ENCODE peak calls at places on chromosome 21, in four cellular contexts. One of them, this sample, is unnamed.

GRCh38 chr21:42560517-42561179 is 47.0 kb downstream of the SLC37A1 start:
- DNase-seq in endothelial cell: no peak
- DNase-seq in uterus: no peak
- DNase-seq in A549: no peak
- DNase-seq in this sample: peak; percentile 19

GRCh38 chr21:30434033-30434631 is 4.1 kb downstream of the KRTAP13-4 start:
- DNase-seq in endothelial cell: peak; percentile 59
- DNase-seq in uterus: no peak
- DNase-seq in A549: no peak
- DNase-seq in this sample: peak; percentile 56

GRCh38 chr21:25107708-25108107 is 499.6 kb downstream of the MRPL39 start:
- DNase-seq in endothelial cell: no peak
- DNase-seq in uterus: no peak
- DNase-seq in A549: no peak
- DNase-seq in this sample: no peak

GRCh38 chr21:38810826-38811164 is 5.1 kb downstream of the ETS2 start:
- DNase-seq in endothelial cell: no peak
- DNase-seq in uterus: no peak
- DNase-seq in A549: no peak
- DNase-seq in this sample: no peak

GRCh38 chr21:31278511-31279155 is 65.4 kb downstream of the TIAM1 start:
- DNase-seq in endothelial cell: no peak
- DNase-seq in uterus: no peak
- DNase-seq in A549: no peak
- DNase-seq in this sample: no peak

GRCh38 chr21:26047279-26047967 is 123.1 kb downstream of the APP start:
- DNase-seq in endothelial cell: no peak
- DNase-seq in uterus: no peak
- DNase-seq in A549: no peak
- DNase-seq in this sample: no peak

GRCh38 chr21:29055080-29055479 is 18.4 kb downstream of the CCT8 start:
- DNase-seq in endothelial cell: no peak
- DNase-seq in uterus: no peak
- DNase-seq in A549: no peak
- DNase-seq in this sample: no peak

GRCh38 chr21:30935121-30935888 is 53.9 kb upstream of the KRTAP11-1 start:
- DNase-seq in endothelial cell: no peak
- DNase-seq in uterus: no peak
- DNase-seq in A549: no peak
- DNase-seq in this sample: no peak

GRCh38 chr21:39142972-39143371 is 40.3 kb downstream of the PSMG1 start:
- DNase-seq in endothelial cell: no peak
- DNase-seq in uterus: no peak
- DNase-seq in A549: no peak
- DNase-seq in this sample: no peak

GRCh38 chr21:38843806-38844479 is 38.2 kb downstream of the ETS2 start:
- DNase-seq in endothelial cell: no peak
- DNase-seq in uterus: no peak
- DNase-seq in A549: no peak
- DNase-seq in this sample: no peak

GRCh38 chr21:41611966-41612606 is 104.1 kb upstream of the TMPRSS2 start:
- DNase-seq in endothelial cell: peak; percentile 43
- DNase-seq in uterus: no peak
- DNase-seq in A549: peak; percentile 60
- DNase-seq in this sample: no peak

GRCh38 chr21:25283720-25284119 is 323.6 kb downstream of the MRPL39 start:
- DNase-seq in endothelial cell: peak; percentile 36
- DNase-seq in uterus: no peak
- DNase-seq in A549: no peak
- DNase-seq in this sample: no peak

GRCh38 chr21:29953072-29953471 is 13.3 kb upstream of the GRIK1 start:
- DNase-seq in endothelial cell: no peak
- DNase-seq in uterus: no peak
- DNase-seq in A549: no peak
- DNase-seq in this sample: no peak

GRCh38 chr21:28239345-28239744 is 753.3 kb downstream of the LTN1 start:
- DNase-seq in endothelial cell: no peak
- DNase-seq in uterus: no peak
- DNase-seq in A549: no peak
- DNase-seq in this sample: no peak

GRCh38 chr21:40846566-40847411 is at the start of gene DSCAM:
- DNase-seq in endothelial cell: peak; percentile 24
- DNase-seq in uterus: no peak
- DNase-seq in A549: no peak
- DNase-seq in this sample: peak; percentile 77

GRCh38 chr21:43596616-43597015 is 62.7 kb downstream of the HSF2BP start:
- DNase-seq in endothelial cell: no peak
- DNase-seq in uterus: no peak
- DNase-seq in A549: no peak
- DNase-seq in this sample: no peak

GRCh38 chr21:20388400-20388799 is 609.8 kb upstream of the NCAM2 start:
- DNase-seq in endothelial cell: no peak
- DNase-seq in uterus: no peak
- DNase-seq in A549: no peak
- DNase-seq in this sample: no peak

GRCh38 chr21:17513214-17514123 is 626 bp downstream of the CXADR start:
- DNase-seq in endothelial cell: peak; percentile 37
- DNase-seq in uterus: peak; percentile 23
- DNase-seq in A549: no peak
- DNase-seq in this sample: peak; percentile 58

DNA sequence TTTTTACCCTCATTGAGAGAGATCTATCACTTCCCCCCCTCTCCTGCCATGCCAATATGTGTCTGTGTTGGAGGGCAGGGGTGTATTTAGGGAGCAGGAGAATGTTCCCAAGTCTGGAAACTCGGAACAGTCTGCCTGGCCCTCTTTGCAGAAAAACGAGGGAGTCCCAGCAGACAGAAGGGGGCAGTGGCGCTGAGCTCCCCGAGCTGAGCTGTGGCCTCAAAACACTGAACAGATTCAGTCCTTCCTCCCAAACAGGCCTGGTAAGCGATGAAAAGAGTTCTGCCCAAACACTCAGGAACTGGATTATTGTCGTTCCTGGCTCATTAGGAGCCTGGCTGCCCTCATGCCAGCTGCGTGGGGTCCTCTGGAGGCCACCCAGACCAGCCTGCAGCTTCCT is 981 bp downstream of the CLDN14 start:
- DNase-seq in endothelial cell: peak; percentile 21
- DNase-seq in uterus: no peak
- DNase-seq in A549: peak; percentile 15
- DNase-seq in this sample: peak; percentile 35
- TF ChIP-seq CTCF in endothelial cell: no peak
- TF ChIP-seq CTCF in uterus: no peak
- TF ChIP-seq CTCF in A549: peak; percentile 24
- TF ChIP-seq CTCF in this sample: no peak

GRCh38 chr21:34362136-34362444 is 1.7 kb upstream of the KCNE2 start:
- DNase-seq in endothelial cell: no peak
- DNase-seq in uterus: no peak
- DNase-seq in A549: no peak
- DNase-seq in this sample: no peak
- TF ChIP-seq CTCF in endothelial cell: peak; percentile 12
- TF ChIP-seq CTCF in uterus: no peak
- TF ChIP-seq CTCF in A549: no peak
- TF ChIP-seq CTCF in this sample: no peak

DNA sequence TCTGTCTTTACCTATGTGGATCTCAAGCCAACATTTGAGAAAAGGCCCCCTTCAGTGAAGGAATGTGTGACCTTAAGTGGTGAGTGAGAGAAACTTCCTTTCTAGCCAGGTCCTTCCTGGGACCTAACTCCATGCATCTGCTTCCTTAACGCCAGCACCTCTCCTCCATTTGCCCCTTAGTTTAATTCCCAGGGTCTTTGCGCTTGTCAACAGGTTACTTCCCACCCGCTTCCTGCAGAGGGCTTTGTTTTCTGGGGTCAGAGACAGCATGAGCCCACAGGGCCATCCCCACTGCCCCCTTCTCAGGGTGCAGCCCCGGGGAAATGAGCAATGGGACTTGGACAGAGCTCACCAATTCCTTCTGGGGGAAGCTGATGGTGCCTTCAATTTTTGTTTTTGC is 54.8 kb downstream of the EVA1C start:
- DNase-seq in endothelial cell: no peak
- DNase-seq in uterus: no peak
- DNase-seq in A549: no peak
- DNase-seq in this sample: no peak
- TF ChIP-seq CTCF in endothelial cell: no peak
- TF ChIP-seq CTCF in uterus: no peak
- TF ChIP-seq CTCF in A549: no peak
- TF ChIP-seq CTCF in this sample: no peak

GRCh38 chr21:33202464-33203363 is 27.0 kb upstream of the IFNAR2 start:
- DNase-seq in endothelial cell: no peak
- DNase-seq in uterus: no peak
- DNase-seq in A549: no peak
- DNase-seq in this sample: no peak
- TF ChIP-seq CTCF in endothelial cell: no peak
- TF ChIP-seq CTCF in uterus: no peak
- TF ChIP-seq CTCF in A549: no peak
- TF ChIP-seq CTCF in this sample: no peak

GRCh38 chr21:45975017-45975595 is 6.5 kb upstream of the COL6A1 start:
- DNase-seq in endothelial cell: peak; percentile 9
- DNase-seq in uterus: peak; percentile 87
- DNase-seq in A549: no peak
- DNase-seq in this sample: no peak

GRCh38 chr21:45979141-45979631 is 2.4 kb upstream of the COL6A1 start:
- DNase-seq in endothelial cell: no peak
- DNase-seq in uterus: peak; percentile 62
- DNase-seq in A549: no peak
- DNase-seq in this sample: peak; percentile 42

GRCh38 chr21:45979651-45980050 is 1.9 kb upstream of the COL6A1 start:
- DNase-seq in endothelial cell: no peak
- DNase-seq in uterus: peak; percentile 23
- DNase-seq in A549: no peak
- DNase-seq in this sample: no peak

GRCh38 chr21:45976666-45977335 is 4.8 kb upstream of the COL6A1 start:
- DNase-seq in endothelial cell: peak; percentile 5
- DNase-seq in uterus: peak; percentile 50
- DNase-seq in A549: no peak
- DNase-seq in this sample: no peak

GRCh38 chr21:45977396-45977795 is 4.2 kb upstream of the COL6A1 start:
- DNase-seq in endothelial cell: peak; percentile 11
- DNase-seq in uterus: peak; percentile 88
- DNase-seq in A549: no peak
- DNase-seq in this sample: no peak
- TF ChIP-seq CTCF in endothelial cell: no peak
- TF ChIP-seq CTCF in uterus: no peak
- TF ChIP-seq CTCF in A549: no peak
- TF ChIP-seq CTCF in this sample: no peak

GRCh38 chr21:15524855-15525254 is 204.9 kb upstream of the USP25 start:
- DNase-seq in endothelial cell: no peak
- DNase-seq in uterus: no peak
- DNase-seq in A549: no peak
- DNase-seq in this sample: no peak

GRCh38 chr21:15521644-15522001 is 208.2 kb upstream of the USP25 start:
- DNase-seq in endothelial cell: no peak
- DNase-seq in uterus: no peak
- DNase-seq in A549: no peak
- DNase-seq in this sample: no peak

GRCh38 chr21:15522148-15522547 is 207.6 kb upstream of the USP25 start:
- DNase-seq in endothelial cell: no peak
- DNase-seq in uterus: no peak
- DNase-seq in A549: no peak
- DNase-seq in this sample: no peak

GRCh38 chr21:15517394-15517793 is 212.4 kb upstream of the USP25 start:
- DNase-seq in endothelial cell: no peak
- DNase-seq in uterus: no peak
- DNase-seq in A549: no peak
- DNase-seq in this sample: no peak

GRCh38 chr21:15520811-15521643 is 208.8 kb upstream of the USP25 start:
- DNase-seq in endothelial cell: no peak
- DNase-seq in uterus: no peak
- DNase-seq in A549: no peak
- DNase-seq in this sample: no peak
- TF ChIP-seq CTCF in endothelial cell: no peak
- TF ChIP-seq CTCF in uterus: no peak
- TF ChIP-seq CTCF in A549: no peak
- TF ChIP-seq CTCF in this sample: peak; percentile 15

GRCh38 chr21:44752701-44753235 is 41.4 kb upstream of the TSPEAR start:
- DNase-seq in endothelial cell: no peak
- DNase-seq in uterus: no peak
- DNase-seq in A549: no peak
- DNase-seq in this sample: no peak

GRCh38 chr21:44757731-44758130 is 43.9 kb downstream of the UBE2G2 start:
- DNase-seq in endothelial cell: no peak
- DNase-seq in uterus: no peak
- DNase-seq in A549: no peak
- DNase-seq in this sample: no peak

GRCh38 chr21:44756416-44757185 is 45.0 kb downstream of the UBE2G2 start:
- DNase-seq in endothelial cell: no peak
- DNase-seq in uterus: no peak
- DNase-seq in A549: no peak
- DNase-seq in this sample: no peak

GRCh38 chr21:44753357-44753756 is 42.0 kb upstream of the TSPEAR start:
- DNase-seq in endothelial cell: no peak
- DNase-seq in uterus: no peak
- DNase-seq in A549: no peak
- DNase-seq in this sample: no peak

DNA sequence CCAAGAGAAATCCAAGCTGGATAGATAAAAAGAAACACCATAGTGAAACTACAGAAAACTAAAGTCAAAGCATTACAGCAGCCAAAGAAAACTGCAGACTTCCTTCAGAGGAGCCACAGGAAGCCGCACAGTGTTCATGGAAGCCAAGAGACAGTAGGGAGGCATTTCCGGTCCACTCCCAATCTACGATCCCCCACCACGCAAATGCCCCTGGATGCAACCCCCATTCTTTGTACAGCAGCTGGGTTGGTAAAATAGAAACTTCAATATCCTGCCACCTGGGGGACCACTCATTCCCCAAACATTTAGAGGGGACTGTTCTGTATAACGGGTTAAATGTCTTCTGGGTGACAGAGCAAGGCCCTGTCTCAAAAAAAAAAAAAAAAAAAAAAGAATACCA is 43.9 kb upstream of the TSPEAR start:
- DNase-seq in endothelial cell: no peak
- DNase-seq in uterus: no peak
- DNase-seq in A549: no peak
- DNase-seq in this sample: no peak
- TF ChIP-seq CTCF in endothelial cell: no peak
- TF ChIP-seq CTCF in uterus: no peak
- TF ChIP-seq CTCF in A549: no peak
- TF ChIP-seq CTCF in this sample: no peak

DNA sequence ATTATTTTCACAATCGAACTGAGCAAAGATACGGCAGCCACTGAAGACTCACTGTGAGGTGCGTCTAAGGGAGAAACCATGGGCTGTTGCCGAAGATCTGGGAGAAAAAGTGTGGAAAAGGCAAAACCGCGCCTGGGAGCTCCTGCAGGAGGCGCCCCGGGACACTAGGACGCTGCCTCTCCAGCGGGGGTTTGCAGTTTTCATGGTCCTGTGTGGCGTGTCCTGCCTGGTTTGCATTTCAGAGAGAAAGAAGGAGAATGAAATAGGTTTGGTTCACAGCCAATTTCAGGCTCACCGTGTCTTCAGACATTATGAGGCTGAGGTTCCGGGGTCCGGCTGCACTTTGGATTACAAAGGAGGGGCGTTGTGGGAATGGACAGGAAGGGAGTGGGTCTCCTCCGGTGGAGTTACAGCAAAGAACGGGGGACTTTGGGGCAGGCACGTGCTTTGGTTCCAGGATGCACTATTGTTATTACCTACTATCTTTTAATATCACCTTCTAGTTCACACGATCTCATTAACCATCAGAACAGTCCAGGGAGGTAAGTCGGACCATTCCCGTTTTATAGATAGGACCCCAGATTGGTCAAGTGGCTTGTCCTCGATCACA is 179.8 kb downstream of the DYRK1A start:
- DNase-seq in endothelial cell: no peak
- DNase-seq in uterus: no peak
- DNase-seq in A549: no peak
- DNase-seq in this sample: no peak
- TF ChIP-seq CTCF in endothelial cell: no peak
- TF ChIP-seq CTCF in uterus: no peak
- TF ChIP-seq CTCF in A549: no peak
- TF ChIP-seq CTCF in this sample: no peak

This sample was measured in glutamatergic neuron.